ENCODE peak calls at places on chromosomes 1 and 21, in eight cellular contexts. M, U, L, J, A, X, H and Q are unnamed samples.

GRCh38 chr1:215957692-215958091 is 390.6 kb downstream of the KCTD3 start:
- DNase-seq in J (peak; percentile 2), H (no peak), U (no peak), M (peak; percentile 67), X (no peak), L (no peak), A (no peak), Q (no peak)

GRCh38 chr1:47867447-47868347 is 129.5 kb downstream of the TRABD2B start:
- DNase-seq in M (no peak), X (no peak), U (no peak), L (no peak), J (no peak), H (no peak), A (no peak), Q (no peak)

GRCh38 chr1:94160811-94161210 is 39.9 kb upstream of the ABCA4 start:
- DNase-seq in X (peak; percentile 22), L (no peak), H (no peak), U (no peak), J (peak; percentile 67), M (no peak), A (no peak), Q (no peak)

GRCh38 chr1:52928083-52928404 is 968 bp downstream of the SCP2 start:
- DNase-seq in X (no peak), L (no peak), H (no peak), U (no peak), M (no peak), A (no peak), J (no peak), Q (no peak)

GRCh38 chr1:232381676-232382075 is 248.3 kb downstream of the SIPA1L2 start:
- DNase-seq in A (no peak), J (no peak), U (no peak), M (no peak), X (no peak), L (no peak), H (no peak), Q (no peak)

GRCh38 chr21:17451364-17451869 is 61.4 kb upstream of the CXADR start:
- DNase-seq in A (no peak), H (no peak), L (no peak), M (no peak), X (peak; percentile 67), U (no peak), J (no peak), Q (no peak)

GRCh38 chr1:6969106-6969505 is 183.9 kb downstream of the CAMTA1 start:
- DNase-seq in H (no peak), L (no peak), J (peak; percentile 35), X (no peak), M (no peak), A (no peak), U (no peak), Q (no peak)

GRCh38 chr1:85597709-85598108 is 17.1 kb downstream of the CCN1 start:
- DNase-seq in J (no peak), L (no peak), H (no peak), U (no peak), M (no peak), X (no peak), A (no peak), Q (no peak)

GRCh38 chr1:157157481-157158190 is 19.4 kb upstream of the ETV3 start:
- DNase-seq in L (no peak), U (no peak), M (no peak), X (no peak), J (no peak), H (no peak), A (no peak), Q (no peak)

GRCh38 chr1:212699839-212700596 is at the start of gene BATF3:
- DNase-seq in H (peak; percentile 67), J (no peak), X (no peak), A (peak; percentile 59), U (peak; percentile 43), M (peak; percentile 33), L (peak; percentile 56), Q (peak; percentile 77)

GRCh38 chr1:234768569-234769283 is 158.7 kb upstream of the IRF2BP2 start:
- DNase-seq in X (no peak), A (no peak), H (no peak), J (no peak), U (no peak), M (no peak), L (no peak), Q (no peak)

GRCh38 chr21:27202301-27202700 is 235.4 kb upstream of the ADAMTS5 start:
- DNase-seq in L (no peak), A (no peak), H (no peak), U (no peak), X (no peak), J (no peak), M (no peak), Q (no peak)

GRCh38 chr1:214899908-214900470 is 182.5 kb upstream of the KCNK2 start:
- DNase-seq in U (no peak), H (no peak), J (no peak), A (no peak), X (no peak), M (no peak), L (no peak), Q (no peak)

GRCh38 chr21:14403681-14404318 is 20.9 kb upstream of the HSPA13 start:
- DNase-seq in A (peak; percentile 7), H (no peak), U (peak; percentile 45), L (no peak), J (no peak), M (no peak), X (peak; percentile 15), Q (peak; percentile 37)

GRCh38 chr1:61448934-61449368 is 276.0 kb downstream of the TM2D1 start:
- DNase-seq in A (no peak), X (no peak), H (no peak), L (peak; percentile 73), M (no peak), J (no peak), U (no peak), Q (no peak)

GRCh38 chr21:40844935-40845334 is 2.0 kb downstream of the DSCAM start:
- DNase-seq in H (no peak), A (no peak), U (no peak), X (peak; percentile 12), J (no peak), M (no peak), L (no peak), Q (no peak)

GRCh38 chr1:200275415-200275814 is 134.4 kb downstream of the ZNF281 start:
- DNase-seq in U (no peak), M (no peak), J (no peak), L (no peak), A (no peak), X (no peak), H (no peak), Q (no peak)

GRCh38 chr1:94783342-94784264 is 36.6 kb upstream of the SLC44A3 start:
- DNase-seq in J (peak; percentile 53), A (no peak), X (no peak), H (no peak), M (no peak), L (peak; percentile 81), U (no peak), Q (no peak)

GRCh38 chr1:97314685-97315084 is 593.1 kb downstream of the PTBP2 start:
- DNase-seq in L (no peak), J (no peak), X (no peak), U (no peak), H (no peak), M (no peak), A (no peak), Q (no peak)

DNA sequence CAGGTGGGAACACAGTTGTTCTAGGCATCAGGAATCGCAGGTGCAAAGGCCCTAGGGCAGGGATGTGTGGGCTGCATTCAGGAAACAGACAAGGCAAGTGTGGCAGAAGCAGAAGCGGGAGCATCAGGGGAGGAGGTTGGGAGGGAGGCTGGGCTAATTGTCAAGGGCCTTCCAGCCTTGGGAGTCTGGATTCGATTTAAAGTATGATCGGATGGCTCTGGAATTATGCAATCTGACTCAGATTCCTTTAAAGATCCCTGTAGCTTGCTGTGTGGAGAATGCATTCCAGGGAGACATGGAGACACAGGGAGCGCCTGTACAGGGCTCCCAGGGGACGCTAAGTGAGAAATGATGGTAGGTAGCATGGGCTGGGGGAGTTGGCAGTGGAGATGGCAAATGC is 86.5 kb downstream of the LACTBL1 start:
- DNase-seq in H (no peak), A (no peak), L (no peak), M (no peak), U (no peak), X (no peak), J (no peak), Q (no peak)
- TF ChIP-seq CTCF in H (no peak), A (no peak), L (no peak), M (no peak), U (no peak), X (no peak), J (no peak), Q (no peak)

DNA sequence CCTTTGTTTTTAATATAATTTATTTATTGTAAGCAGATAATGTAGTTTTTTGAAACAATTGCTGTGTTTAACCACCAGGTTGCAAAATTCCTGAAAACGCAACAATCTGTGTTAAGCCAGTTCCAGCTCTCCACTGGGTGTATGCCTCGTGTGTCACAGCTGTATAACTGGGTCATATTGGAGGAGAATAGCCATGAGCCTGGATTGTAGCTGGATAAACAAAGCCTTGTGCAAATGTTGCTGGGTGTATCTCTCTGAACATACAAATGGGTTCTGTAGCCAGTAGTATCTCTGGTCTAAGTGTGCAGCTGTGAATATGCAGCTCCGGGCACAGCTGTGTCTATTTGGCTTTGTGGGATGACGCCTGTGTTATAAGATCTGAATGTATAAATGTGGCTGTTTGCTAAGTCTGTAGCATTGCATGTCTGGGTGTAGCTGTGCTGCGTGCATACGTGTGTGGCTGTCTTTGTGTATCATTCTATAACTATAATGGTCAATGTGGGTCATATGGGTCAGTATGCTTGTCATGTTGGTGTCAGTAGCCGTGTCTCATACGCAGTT is 2.7 kb downstream of the TCEA3 start:
- DNase-seq in H (no peak), M (no peak), U (no peak), L (no peak), A (no peak), J (no peak), X (no peak), Q (no peak)
- TF ChIP-seq CTCF in H (peak; percentile 46), M (peak; percentile 21), U (peak; percentile 23), L (peak; percentile 31), A (no peak), J (no peak), X (no peak), Q (no peak)

DNA sequence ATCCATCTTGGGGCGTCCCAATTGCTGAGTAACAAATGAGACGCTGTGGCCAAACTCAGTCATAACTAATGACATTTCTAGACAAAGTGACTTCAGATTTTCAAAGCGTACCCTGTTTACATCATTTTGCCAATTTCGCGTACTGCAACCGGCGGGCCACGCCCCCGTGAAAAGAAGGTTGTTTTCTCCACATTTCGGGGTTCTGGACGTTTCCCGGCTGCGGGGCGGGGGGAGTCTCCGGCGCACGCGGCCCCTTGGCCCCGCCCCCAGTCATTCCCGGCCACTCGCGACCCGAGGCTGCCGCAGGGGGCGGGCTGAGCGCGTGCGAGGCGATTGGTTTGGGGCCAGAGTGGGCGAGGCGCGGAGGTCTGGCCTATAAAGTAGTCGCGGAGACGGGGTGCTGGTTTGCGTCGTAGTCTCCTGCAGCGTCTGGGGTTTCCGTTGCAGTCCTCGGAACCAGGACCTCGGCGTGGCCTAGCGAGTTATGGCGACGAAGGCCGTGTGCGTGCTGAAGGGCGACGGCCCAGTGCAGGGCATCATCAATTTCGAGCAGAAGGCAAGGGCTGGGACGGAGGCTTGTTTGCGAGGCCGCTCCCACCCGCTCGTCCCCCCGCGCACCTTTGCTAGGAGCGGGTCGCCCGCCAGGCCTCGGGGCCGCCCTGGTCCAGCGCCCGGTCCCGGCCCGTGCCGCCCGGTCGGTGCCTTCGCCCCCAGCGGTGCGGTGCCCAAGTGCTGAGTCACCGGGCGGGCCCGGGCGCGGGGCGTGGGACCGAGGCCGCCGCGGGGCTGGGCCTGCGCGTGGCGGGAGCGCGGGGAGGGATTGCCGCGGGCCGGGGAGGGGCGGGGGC is at the start of gene SOD1:
- DNase-seq in M (peak; percentile 96), A (peak; percentile 99), X (peak; percentile 94), U (peak; percentile 96), L (peak; percentile 97), H (peak; percentile 94), J (peak; percentile 61), Q (peak; percentile 98)
- TF ChIP-seq CTCF in M (peak; percentile 38), A (no peak), X (no peak), U (no peak), L (peak; percentile 25), H (peak; percentile 15), J (no peak), Q (no peak)

GRCh38 chr1:197998110-197998509 is 80.9 kb downstream of the LHX9 start:
- DNase-seq in X (no peak), J (no peak), H (no peak), U (no peak), M (no peak), A (no peak), L (no peak), Q (no peak)
- TF ChIP-seq CTCF in X (no peak), J (no peak), H (no peak), U (peak; percentile 37), M (no peak), A (no peak), L (no peak), Q (no peak)